ENCODE peak calls at places on chromosomes 2 and 18, in six cellular contexts. R is HCT116, U is GM23248, D is GM23338, M is MM.1S, O is neural progenitor cell. Q is an unnamed sample.

GRCh38 chr2:233053928-233054774 is 6.0 kb upstream of the INPP5D start:
- DNase-seq in O (peak; percentile 84), U (peak; percentile 61), D (peak; percentile 85), M (peak; percentile 64), R (peak; percentile 48), Q (peak; percentile 72)

GRCh38 chr2:120856421-120856862 is 120.8 kb downstream of the GLI2 start:
- DNase-seq in U (peak; percentile 62), R (no peak), M (no peak), O (peak; percentile 78), D (peak; percentile 84), Q (peak; percentile 48)

GRCh38 chr18:52829876-52830390 is 489.9 kb downstream of the DCC start:
- DNase-seq in O (no peak), U (no peak), D (no peak), R (no peak), M (no peak), Q (no peak)

GRCh38 chr2:237326250-237327171 is 87.5 kb downstream of the COL6A3 start:
- DNase-seq in U (no peak), D (no peak), R (no peak), O (no peak), M (no peak), Q (peak; percentile 37)

GRCh38 chr18:30987479-30988241 is 54.9 kb downstream of the DSC3 start:
- DNase-seq in O (no peak), M (peak; percentile 26), U (peak; percentile 2), D (no peak), R (peak; percentile 83), Q (peak; percentile 69)

GRCh38 chr18:80154293-80154692 is 45.2 kb downstream of the ADNP2 start:
- DNase-seq in M (no peak), D (peak; percentile 76), R (no peak), O (peak; percentile 47), U (peak; percentile 56), Q (no peak)

GRCh38 chr18:69727912-69728572 is 219.6 kb downstream of the CD226 start:
- DNase-seq in D (peak; percentile 10), R (no peak), U (no peak), O (no peak), M (no peak), Q (no peak)

GRCh38 chr2:54669677-54670484 is 53.6 kb upstream of the EML6 start:
- DNase-seq in R (no peak), M (no peak), D (no peak), O (no peak), U (peak; percentile 81), Q (peak; percentile 71)

GRCh38 chr2:9975805-9976447 is 24.4 kb downstream of the GRHL1 start:
- DNase-seq in O (no peak), U (peak; percentile 97), D (no peak), R (peak; percentile 92), M (no peak), Q (peak; percentile 40)

GRCh38 chr18:48134609-48135008 is 204.2 kb upstream of the SMAD2 start:
- DNase-seq in O (no peak), R (no peak), M (no peak), D (no peak), U (no peak), Q (no peak)

GRCh38 chr2:25473758-25474335 is 132.1 kb upstream of the DNMT3A start:
- DNase-seq in M (no peak), O (no peak), R (no peak), U (no peak), D (no peak), Q (no peak)

GRCh38 chr2:33505966-33506365 is 29.5 kb downstream of the RASGRP3 start:
- DNase-seq in M (no peak), O (no peak), U (no peak), D (no peak), R (no peak), Q (no peak)

GRCh38 chr18:63074987-63075404 is 244.6 kb downstream of the BCL2 start:
- DNase-seq in O (peak; percentile 86), M (peak; percentile 61), D (peak; percentile 87), R (peak; percentile 28), U (peak; percentile 78), Q (peak; percentile 85)

GRCh38 chr2:233029321-233029720 is 3.2 kb upstream of the NEU2 start:
- DNase-seq in U (peak; percentile 42), R (no peak), M (no peak), O (no peak), D (no peak), Q (no peak)

GRCh38 chr18:754666-755065 is 42.2 kb upstream of the ENOSF1 start:
- DNase-seq in O (no peak), R (no peak), U (no peak), M (no peak), D (no peak), Q (no peak)

GRCh38 chr18:31241900-31242409 is 76.0 kb upstream of the DSG1 start:
- DNase-seq in U (no peak), M (no peak), R (peak; percentile 99), D (peak; percentile 80), O (peak; percentile 71), Q (peak; percentile 77)

GRCh38 chr2:40244251-40245010 is 207.5 kb downstream of the SLC8A1 start:
- DNase-seq in O (peak; percentile 84), D (peak; percentile 85), R (peak; percentile 33), M (peak; percentile 45), U (peak; percentile 77), Q (peak; percentile 68)

GRCh38 chr2:109154226-109154625 is 25.2 kb downstream of the SH3RF3 start:
- DNase-seq in O (no peak), D (no peak), R (no peak), M (no peak), U (no peak), Q (no peak)

GRCh38 chr2:233700028-233700635 is 7.4 kb downstream of the UGT1A6 start:
- DNase-seq in R (no peak), M (no peak), O (peak; percentile 85), D (peak; percentile 23), U (peak; percentile 43), Q (peak; percentile 42)

GRCh38 chr18:79512461-79513380 is 117.0 kb downstream of the NFATC1 start:
- DNase-seq in U (no peak), R (no peak), M (no peak), O (no peak), D (no peak), Q (no peak)

GRCh38 chr2:107027797-107028196 is 141.8 kb upstream of the ST6GAL2 start:
- DNase-seq in R (no peak), U (no peak), M (peak; percentile 10), D (no peak), O (no peak), Q (no peak)

GRCh38 chr2:107025291-107025857 is 139.4 kb upstream of the ST6GAL2 start:
- DNase-seq in D (no peak), O (no peak), M (no peak), R (no peak), U (no peak), Q (no peak)

GRCh38 chr2:107025869-107026380 is 140.0 kb upstream of the ST6GAL2 start:
- DNase-seq in O (no peak), U (peak; percentile 77), M (no peak), R (no peak), D (no peak), Q (peak; percentile 61)

GRCh38 chr2:107027205-107027604 is 141.2 kb upstream of the ST6GAL2 start:
- DNase-seq in M (no peak), U (no peak), R (no peak), D (no peak), O (no peak), Q (no peak)
- TF ChIP-seq EZH2phosphoT487 in M (no peak), U (no peak), R (no peak), D (no peak), O (no peak), Q (no peak)

GRCh38 chr2:219059725-219060682 is 717 bp downstream of the IHH start:
- DNase-seq in R (no peak), D (peak; percentile 54), M (no peak), U (peak; percentile 24), O (peak; percentile 31), Q (peak; percentile 45)
- TF ChIP-seq EZH2 in R (no peak), D (peak; percentile 95), M (no peak), U (peak; percentile 72), O (peak; percentile 100), Q (peak; percentile 78)

DNA sequence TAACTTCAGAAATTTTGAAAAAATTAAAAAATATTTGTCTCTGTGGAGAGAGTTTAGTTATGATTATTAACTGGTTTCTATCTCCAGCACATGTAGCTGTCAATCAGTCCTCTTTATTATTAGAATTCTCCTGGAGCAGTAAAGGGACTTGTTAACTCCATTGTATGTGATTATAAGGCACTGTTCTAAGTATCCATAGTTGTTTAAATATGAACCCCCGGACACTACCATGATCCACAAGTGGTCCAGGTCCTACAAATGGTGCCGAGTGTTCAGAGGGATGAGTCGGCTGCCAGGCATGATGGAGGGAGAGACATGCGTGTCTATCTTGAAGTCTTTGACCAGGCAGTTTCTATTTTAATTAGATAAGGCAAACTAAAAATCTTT is 486 bp downstream of the CHRNA1 start:
- DNase-seq in M (no peak), R (no peak), D (no peak), U (no peak), O (no peak), Q (no peak)
- TF ChIP-seq EZH2phosphoT487 in M (no peak), R (no peak), D (no peak), U (no peak), O (no peak), Q (no peak)

GRCh38 chr2:74513605-74514367 is 464 bp upstream of the TLX2 start:
- DNase-seq in D (peak; percentile 65), U (peak; percentile 45), O (peak; percentile 54), R (no peak), M (no peak), Q (no peak)
- TF ChIP-seq EZH2 in D (peak; percentile 92), U (peak; percentile 94), O (peak; percentile 74), R (no peak), M (peak; percentile 25), Q (peak; percentile 76)

DNA sequence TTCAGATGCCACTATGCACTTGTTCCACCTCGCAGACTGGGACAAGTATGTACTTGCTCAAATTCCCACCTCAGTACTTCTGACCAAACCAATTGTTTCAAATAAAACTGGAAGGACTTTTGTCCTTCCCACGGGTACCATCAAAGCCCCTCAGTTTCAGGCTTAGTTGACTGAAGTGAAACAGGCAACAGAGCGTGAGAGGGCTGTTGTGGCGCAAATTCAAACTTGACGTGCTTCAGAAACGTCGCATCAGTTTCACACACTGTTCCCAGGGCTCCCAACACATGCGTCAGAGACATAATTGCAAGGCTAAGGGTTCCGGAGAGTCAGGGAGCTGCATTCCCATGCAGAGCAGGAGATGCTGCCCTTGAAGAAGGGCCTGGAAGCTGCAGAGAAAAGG is 33.7 kb downstream of the RNF152 start:
- DNase-seq in O (no peak), D (no peak), M (no peak), R (no peak), U (no peak), Q (no peak)
- TF ChIP-seq EZH2phosphoT487 in O (no peak), D (no peak), M (no peak), R (no peak), U (no peak), Q (no peak)

DNA sequence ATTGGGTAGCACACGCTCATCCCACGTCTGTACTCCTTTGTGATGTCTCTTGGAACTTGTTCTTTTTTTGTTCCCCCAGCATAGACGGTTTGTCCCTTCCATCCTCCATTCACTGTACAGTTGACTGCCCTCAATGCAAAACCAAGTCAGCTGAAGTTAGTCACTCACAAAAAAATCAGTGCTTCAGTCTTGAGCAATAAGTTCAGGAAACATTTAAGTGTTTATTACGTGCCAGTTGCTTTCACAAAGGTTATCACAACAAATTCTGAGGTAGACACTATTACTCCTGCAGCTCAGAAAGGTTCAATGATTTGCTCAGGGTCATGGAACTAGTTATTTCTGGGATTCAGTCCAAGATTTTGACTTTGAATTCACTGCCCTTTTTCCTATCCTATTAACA is 102.2 kb downstream of the PDE1A start:
- DNase-seq in R (no peak), D (no peak), O (no peak), U (peak; percentile 45), M (no peak), Q (no peak)
- TF ChIP-seq EZH2 in R (no peak), D (no peak), O (no peak), U (no peak), M (no peak), Q (no peak)

GRCh38 chr2:63009490-63009889 is 41.1 kb upstream of the OTX1 start:
- DNase-seq in M (no peak), O (no peak), R (no peak), D (no peak), U (no peak), Q (no peak)
- TF ChIP-seq EZH2phosphoT487 in M (no peak), O (no peak), R (no peak), D (no peak), U (no peak), Q (no peak)